ENCODE peak calls at places on chromosomes 1 and 21, in ten cellular contexts. One of them, this sample, is unnamed.

GRCh38 chr1:23588749-23589505 is 29.6 kb upstream of the ID3 start:
- DNase-seq in stomach: no peak
- DNase-seq in sigmoid colon: no peak
- DNase-seq in breast epithelium: no peak
- DNase-seq in suprapubic skin: no peak
- DNase-seq in Panc1: no peak
- DNase-seq in endothelial cell of umbilical vein: no peak
- DNase-seq in spleen: no peak
- DNase-seq in GM23338: no peak
- DNase-seq in vagina: no peak
- DNase-seq in this sample: no peak

GRCh38 chr1:243421784-243422183 is 165.9 kb downstream of the SDCCAG8 start:
- DNase-seq in vagina: no peak
- DNase-seq in breast epithelium: no peak
- DNase-seq in suprapubic skin: no peak
- DNase-seq in spleen: no peak
- DNase-seq in endothelial cell of umbilical vein: no peak
- DNase-seq in stomach: peak
- DNase-seq in GM23338: peak
- DNase-seq in sigmoid colon: no peak
- DNase-seq in Panc1: no peak
- DNase-seq in this sample: no peak

GRCh38 chr1:240701412-240701811 is 89.5 kb upstream of the GREM2 start:
- DNase-seq in stomach: no peak
- DNase-seq in suprapubic skin: no peak
- DNase-seq in spleen: no peak
- DNase-seq in vagina: no peak
- DNase-seq in endothelial cell of umbilical vein: no peak
- DNase-seq in Panc1: no peak
- DNase-seq in GM23338: no peak
- DNase-seq in breast epithelium: no peak
- DNase-seq in sigmoid colon: no peak
- DNase-seq in this sample: no peak

GRCh38 chr1:61448934-61449368 is 276.0 kb downstream of the TM2D1 start:
- DNase-seq in Panc1: no peak
- DNase-seq in sigmoid colon: peak
- DNase-seq in breast epithelium: no peak
- DNase-seq in vagina: no peak
- DNase-seq in suprapubic skin: peak
- DNase-seq in GM23338: no peak
- DNase-seq in endothelial cell of umbilical vein: no peak
- DNase-seq in stomach: no peak
- DNase-seq in spleen: no peak
- DNase-seq in this sample: no peak

GRCh38 chr1:15523104-15523921 is 702 bp downstream of the CASP9 start:
- DNase-seq in stomach: peak
- DNase-seq in spleen: no peak
- DNase-seq in GM23338: no peak
- DNase-seq in endothelial cell of umbilical vein: no peak
- DNase-seq in suprapubic skin: no peak
- DNase-seq in vagina: no peak
- DNase-seq in sigmoid colon: no peak
- DNase-seq in Panc1: no peak
- DNase-seq in breast epithelium: no peak
- DNase-seq in this sample: no peak

GRCh38 chr1:15584489-15585363 is at the start of gene AGMAT:
- DNase-seq in suprapubic skin: no peak
- DNase-seq in stomach: peak
- DNase-seq in Panc1: no peak
- DNase-seq in spleen: peak
- DNase-seq in vagina: no peak
- DNase-seq in breast epithelium: peak
- DNase-seq in endothelial cell of umbilical vein: peak
- DNase-seq in sigmoid colon: no peak
- DNase-seq in GM23338: peak
- DNase-seq in this sample: peak

GRCh38 chr1:193629875-193630274 is 443.5 kb upstream of the B3GALT2 start:
- DNase-seq in suprapubic skin: no peak
- DNase-seq in stomach: no peak
- DNase-seq in spleen: no peak
- DNase-seq in vagina: no peak
- DNase-seq in breast epithelium: no peak
- DNase-seq in GM23338: peak
- DNase-seq in endothelial cell of umbilical vein: peak
- DNase-seq in Panc1: no peak
- DNase-seq in sigmoid colon: no peak
- DNase-seq in this sample: no peak

GRCh38 chr21:37593740-37594471 is 227.3 kb downstream of the DYRK1A start:
- DNase-seq in vagina: no peak
- DNase-seq in spleen: no peak
- DNase-seq in breast epithelium: no peak
- DNase-seq in sigmoid colon: no peak
- DNase-seq in stomach: no peak
- DNase-seq in suprapubic skin: no peak
- DNase-seq in GM23338: peak
- DNase-seq in endothelial cell of umbilical vein: no peak
- DNase-seq in Panc1: no peak
- DNase-seq in this sample: no peak

GRCh38 chr1:84245566-84245965 is 55.9 kb upstream of the SAMD13 start:
- DNase-seq in vagina: no peak
- DNase-seq in GM23338: no peak
- DNase-seq in spleen: no peak
- DNase-seq in endothelial cell of umbilical vein: peak
- DNase-seq in breast epithelium: no peak
- DNase-seq in Panc1: no peak
- DNase-seq in suprapubic skin: no peak
- DNase-seq in stomach: no peak
- DNase-seq in sigmoid colon: no peak
- DNase-seq in this sample: no peak

GRCh38 chr1:179143332-179143731 is 61.5 kb downstream of the TOR3A start:
- DNase-seq in suprapubic skin: no peak
- DNase-seq in spleen: no peak
- DNase-seq in breast epithelium: no peak
- DNase-seq in GM23338: no peak
- DNase-seq in vagina: no peak
- DNase-seq in stomach: no peak
- DNase-seq in endothelial cell of umbilical vein: no peak
- DNase-seq in sigmoid colon: no peak
- DNase-seq in Panc1: peak
- DNase-seq in this sample: no peak

GRCh38 chr1:179145521-179145920 is 63.7 kb downstream of the TOR3A start:
- DNase-seq in sigmoid colon: no peak
- DNase-seq in vagina: no peak
- DNase-seq in suprapubic skin: no peak
- DNase-seq in GM23338: no peak
- DNase-seq in Panc1: no peak
- DNase-seq in spleen: no peak
- DNase-seq in endothelial cell of umbilical vein: no peak
- DNase-seq in stomach: no peak
- DNase-seq in breast epithelium: no peak
- DNase-seq in this sample: no peak

GRCh38 chr1:179144621-179145020 is 62.8 kb downstream of the TOR3A start:
- DNase-seq in GM23338: no peak
- DNase-seq in sigmoid colon: no peak
- DNase-seq in Panc1: no peak
- DNase-seq in vagina: no peak
- DNase-seq in spleen: no peak
- DNase-seq in breast epithelium: no peak
- DNase-seq in stomach: no peak
- DNase-seq in suprapubic skin: no peak
- DNase-seq in endothelial cell of umbilical vein: no peak
- DNase-seq in this sample: no peak

GRCh38 chr1:179141592-179142244 is 59.8 kb downstream of the TOR3A start:
- DNase-seq in breast epithelium: no peak
- DNase-seq in Panc1: no peak
- DNase-seq in suprapubic skin: no peak
- DNase-seq in spleen: no peak
- DNase-seq in GM23338: no peak
- DNase-seq in sigmoid colon: no peak
- DNase-seq in stomach: no peak
- DNase-seq in vagina: no peak
- DNase-seq in endothelial cell of umbilical vein: peak
- DNase-seq in this sample: no peak

GRCh38 chr1:179142889-179143299 is 61.0 kb downstream of the TOR3A start:
- DNase-seq in sigmoid colon: no peak
- DNase-seq in Panc1: peak
- DNase-seq in spleen: no peak
- DNase-seq in GM23338: no peak
- DNase-seq in breast epithelium: no peak
- DNase-seq in stomach: no peak
- DNase-seq in vagina: no peak
- DNase-seq in suprapubic skin: no peak
- DNase-seq in endothelial cell of umbilical vein: peak
- DNase-seq in this sample: no peak
- TF ChIP-seq POLR2AphosphoS5 in sigmoid colon: peak
- TF ChIP-seq POLR2AphosphoS5 in Panc1: peak
- TF ChIP-seq POLR2AphosphoS5 in spleen: no peak
- TF ChIP-seq POLR2AphosphoS5 in GM23338: no peak
- TF ChIP-seq POLR2AphosphoS5 in breast epithelium: peak
- TF ChIP-seq POLR2AphosphoS5 in stomach: peak
- TF ChIP-seq POLR2AphosphoS5 in vagina: no peak
- TF ChIP-seq POLR2AphosphoS5 in suprapubic skin: no peak
- TF ChIP-seq POLR2AphosphoS5 in endothelial cell of umbilical vein: peak
- TF ChIP-seq POLR2AphosphoS5 in this sample: no peak

GRCh38 chr1:226696552-226696951 is 42.5 kb downstream of the ITPKB start:
- DNase-seq in Panc1: no peak
- DNase-seq in endothelial cell of umbilical vein: no peak
- DNase-seq in sigmoid colon: no peak
- DNase-seq in vagina: no peak
- DNase-seq in suprapubic skin: no peak
- DNase-seq in spleen: no peak
- DNase-seq in GM23338: no peak
- DNase-seq in breast epithelium: no peak
- DNase-seq in stomach: no peak
- DNase-seq in this sample: no peak

GRCh38 chr1:226698659-226699058 is 40.4 kb downstream of the ITPKB start:
- DNase-seq in spleen: no peak
- DNase-seq in GM23338: no peak
- DNase-seq in sigmoid colon: no peak
- DNase-seq in stomach: no peak
- DNase-seq in vagina: no peak
- DNase-seq in breast epithelium: no peak
- DNase-seq in suprapubic skin: no peak
- DNase-seq in endothelial cell of umbilical vein: no peak
- DNase-seq in Panc1: no peak
- DNase-seq in this sample: no peak

GRCh38 chr1:226699166-226699565 is 39.9 kb downstream of the ITPKB start:
- DNase-seq in suprapubic skin: no peak
- DNase-seq in breast epithelium: no peak
- DNase-seq in GM23338: no peak
- DNase-seq in stomach: no peak
- DNase-seq in spleen: peak
- DNase-seq in endothelial cell of umbilical vein: no peak
- DNase-seq in Panc1: no peak
- DNase-seq in sigmoid colon: no peak
- DNase-seq in vagina: no peak
- DNase-seq in this sample: no peak

GRCh38 chr1:226697151-226697575 is 41.9 kb downstream of the ITPKB start:
- DNase-seq in Panc1: no peak
- DNase-seq in endothelial cell of umbilical vein: peak
- DNase-seq in suprapubic skin: no peak
- DNase-seq in sigmoid colon: no peak
- DNase-seq in vagina: no peak
- DNase-seq in GM23338: no peak
- DNase-seq in stomach: no peak
- DNase-seq in spleen: no peak
- DNase-seq in breast epithelium: no peak
- DNase-seq in this sample: no peak

DNA sequence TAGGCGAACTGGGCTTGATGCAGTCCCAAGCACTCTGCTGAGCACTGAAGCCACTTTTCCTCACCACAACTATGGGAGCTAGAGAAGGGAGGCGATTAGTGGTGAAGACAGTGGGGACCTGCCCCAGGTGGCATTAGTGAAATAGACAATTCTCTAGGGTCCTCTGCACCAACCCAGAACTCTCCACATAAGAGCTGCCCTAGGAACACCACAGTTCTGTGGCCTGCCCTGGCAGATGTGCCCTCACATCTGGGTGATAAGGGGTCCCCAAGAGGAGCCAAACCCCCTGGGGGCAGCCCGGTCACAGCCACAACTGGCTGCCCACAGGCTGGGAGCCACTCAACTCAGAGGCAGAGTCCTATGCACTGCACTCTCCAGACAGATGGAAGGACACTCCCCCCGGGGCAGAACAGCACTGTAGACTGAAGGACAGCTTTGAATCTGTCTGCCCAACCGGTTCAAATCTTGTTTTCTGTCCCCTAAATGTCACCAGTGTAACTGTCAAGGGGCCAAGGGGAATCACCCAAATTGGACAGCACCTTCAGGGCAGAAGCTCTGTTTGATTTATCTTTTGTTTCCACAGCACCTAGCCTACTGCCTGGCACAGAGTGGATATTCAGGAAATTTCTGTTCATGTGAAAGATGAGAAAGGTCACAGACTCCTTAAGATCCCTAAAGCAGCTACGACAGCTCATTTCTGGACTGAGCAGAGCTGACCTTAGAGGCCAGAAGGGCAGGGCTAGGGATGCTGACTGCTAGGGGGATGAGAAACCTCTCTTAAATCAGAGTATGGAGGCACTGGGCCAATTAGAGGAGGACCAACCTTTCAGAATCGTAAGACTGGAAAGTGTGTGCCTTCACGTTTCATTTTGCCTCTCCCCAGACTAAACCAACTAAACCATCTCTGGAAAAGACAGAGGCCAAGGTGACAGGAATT is 41.2 kb downstream of the ITPKB start:
- DNase-seq in suprapubic skin: no peak
- DNase-seq in Panc1: no peak
- DNase-seq in vagina: no peak
- DNase-seq in stomach: no peak
- DNase-seq in sigmoid colon: no peak
- DNase-seq in spleen: no peak
- DNase-seq in GM23338: no peak
- DNase-seq in endothelial cell of umbilical vein: no peak
- DNase-seq in breast epithelium: peak
- DNase-seq in this sample: no peak
- TF ChIP-seq POLR2AphosphoS5 in suprapubic skin: no peak
- TF ChIP-seq POLR2AphosphoS5 in Panc1: no peak
- TF ChIP-seq POLR2AphosphoS5 in vagina: no peak
- TF ChIP-seq POLR2AphosphoS5 in stomach: no peak
- TF ChIP-seq POLR2AphosphoS5 in sigmoid colon: no peak
- TF ChIP-seq POLR2AphosphoS5 in spleen: no peak
- TF ChIP-seq POLR2AphosphoS5 in GM23338: no peak
- TF ChIP-seq POLR2AphosphoS5 in endothelial cell of umbilical vein: no peak
- TF ChIP-seq POLR2AphosphoS5 in breast epithelium: peak
- TF ChIP-seq POLR2AphosphoS5 in this sample: no peak

GRCh38 chr1:35178295-35178695 is 14.7 kb downstream of the SFPQ start:
- DNase-seq in vagina: no peak
- DNase-seq in Panc1: no peak
- DNase-seq in breast epithelium: no peak
- DNase-seq in sigmoid colon: no peak
- DNase-seq in endothelial cell of umbilical vein: no peak
- DNase-seq in stomach: no peak
- DNase-seq in suprapubic skin: no peak
- DNase-seq in GM23338: no peak
- DNase-seq in spleen: no peak
- DNase-seq in this sample: no peak
- TF ChIP-seq POLR2AphosphoS5 in vagina: no peak
- TF ChIP-seq POLR2AphosphoS5 in Panc1: no peak
- TF ChIP-seq POLR2AphosphoS5 in breast epithelium: no peak
- TF ChIP-seq POLR2AphosphoS5 in sigmoid colon: peak
- TF ChIP-seq POLR2AphosphoS5 in endothelial cell of umbilical vein: no peak
- TF ChIP-seq POLR2AphosphoS5 in stomach: no peak
- TF ChIP-seq POLR2AphosphoS5 in suprapubic skin: no peak
- TF ChIP-seq POLR2AphosphoS5 in GM23338: no peak
- TF ChIP-seq POLR2AphosphoS5 in spleen: peak
- TF ChIP-seq POLR2AphosphoS5 in this sample: peak

GRCh38 chr1:209704584-209704983 is at the start of gene HSD11B1:
- DNase-seq in sigmoid colon: peak
- DNase-seq in stomach: peak
- DNase-seq in Panc1: no peak
- DNase-seq in spleen: no peak
- DNase-seq in GM23338: no peak
- DNase-seq in endothelial cell of umbilical vein: no peak
- DNase-seq in vagina: no peak
- DNase-seq in breast epithelium: peak
- DNase-seq in suprapubic skin: peak
- DNase-seq in this sample: no peak
- TF ChIP-seq POLR2AphosphoS5 in sigmoid colon: peak
- TF ChIP-seq POLR2AphosphoS5 in stomach: peak
- TF ChIP-seq POLR2AphosphoS5 in Panc1: no peak
- TF ChIP-seq POLR2AphosphoS5 in spleen: peak
- TF ChIP-seq POLR2AphosphoS5 in GM23338: no peak
- TF ChIP-seq POLR2AphosphoS5 in endothelial cell of umbilical vein: no peak
- TF ChIP-seq POLR2AphosphoS5 in vagina: peak
- TF ChIP-seq POLR2AphosphoS5 in breast epithelium: peak
- TF ChIP-seq POLR2AphosphoS5 in suprapubic skin: no peak
- TF ChIP-seq POLR2AphosphoS5 in this sample: no peak